ENCODE peak calls at places on chromosomes 4 and X, in five cellular contexts. F, S, M, Y and H are unnamed samples. For H3K36me3, the result is how much of the 10 kb centered on the place peaks cover.

GRCh38 chr4:135344492-135344891 is 1142.9 kb upstream of the PABPC4L start:
- DNase-seq in F (no peak), Y (no peak), M (no peak), S (no peak), H (no peak)

GRCh38 chr4:1813915-1814314 is 20.8 kb downstream of the FGFR3 start:
- DNase-seq in F (peak), Y (no peak), M (no peak), S (no peak), H (no peak)

GRCh38 chr4:172202480-172203076 is 389.4 kb downstream of the GALNTL6 start:
- DNase-seq in Y (no peak), M (no peak), F (peak), S (no peak), H (no peak)

GRCh38 chr4:30721353-30722091 is 1.4 kb downstream of the PCDH7 start:
- DNase-seq in Y (no peak), S (peak), M (peak), F (peak), H (peak)

GRCh38 chr4:118682928-118683327 is 2.3 kb upstream of the METTL14 start:
- DNase-seq in S (no peak), F (peak), M (no peak), Y (no peak), H (no peak)

GRCh38 chrX:53257166-53257565 is 24.2 kb downstream of the IQSEC2 start:
- DNase-seq in Y (no peak), F (no peak), M (no peak), S (no peak), H (no peak)

GRCh38 chr4:81504685-81505598 is 33.2 kb upstream of the RASGEF1B start:
- DNase-seq in M (peak), F (no peak), S (peak), Y (peak), H (peak)

GRCh38 chrX:15913161-15913560 is 58.5 kb upstream of the AP1S2 start:
- DNase-seq in S (no peak), F (peak), M (no peak), Y (no peak), H (no peak)

GRCh38 chrX:20971250-20971649 is 403.0 kb upstream of the CNKSR2 start:
- DNase-seq in F (no peak), S (no peak), Y (no peak), M (no peak), H (no peak)

GRCh38 chrX:53251307-53251706 is 26.3 kb upstream of the KDM5C start:
- DNase-seq in Y (no peak), M (no peak), F (no peak), S (no peak), H (no peak)

GRCh38 chr4:54152846-54153600 is 53.1 kb downstream of the GSX2 start:
- DNase-seq in M (no peak), Y (peak), S (no peak), F (no peak), H (no peak)

GRCh38 chr4:183722738-183723560 is 63.9 kb downstream of the TRAPPC11 start:
- DNase-seq in F (peak), Y (peak), S (peak), M (peak), H (peak)

GRCh38 chr4:3529363-3529762 is 2.9 kb downstream of the LRPAP1 start:
- DNase-seq in S (no peak), Y (no peak), F (no peak), M (peak), H (no peak)

GRCh38 chr4:2796261-2797187 is 3.6 kb downstream of the SH3BP2 start:
- DNase-seq in F (peak), Y (peak), S (peak), M (peak), H (peak)

GRCh38 chr4:3851881-3852280 is 85.7 kb downstream of the ADRA2C start:
- DNase-seq in Y (no peak), F (peak), S (no peak), M (no peak), H (no peak)

GRCh38 chrX:40108959-40109287 is 11.2 kb upstream of the BCOR start:
- DNase-seq in F (peak), M (peak), Y (no peak), S (peak), H (peak)

GRCh38 chrX:9352683-9353430 is 112.0 kb upstream of the TBL1X start:
- DNase-seq in F (no peak), S (no peak), M (no peak), Y (no peak), H (peak)

GRCh38 chr4:148951346-148951745 is 509.1 kb upstream of the NR3C2 start:
- DNase-seq in S (no peak), M (no peak), F (no peak), Y (no peak), H (no peak)

GRCh38 chr4:4856071-4857000 is 3.1 kb upstream of the MSX1 start:
- DNase-seq in F (peak), Y (no peak), S (no peak), M (peak), H (no peak)

GRCh38 chr4:1872918-1873269 is 1.7 kb downstream of the NSD2 start:
- DNase-seq in F (no peak), M (no peak), S (no peak), Y (no peak), H (no peak)

GRCh38 chr4:130210871-130211270 is 1114.9 kb downstream of the C4orf33 start:
- DNase-seq in F (no peak), M (no peak), Y (no peak), S (no peak), H (no peak)

GRCh38 chr4:6523251-6523650 is 50.8 kb upstream of the PPP2R2C start:
- DNase-seq in F (no peak), Y (no peak), S (no peak), M (no peak), H (no peak)

GRCh38 chrX:16771483-16772398 is 14.5 kb upstream of the TXLNG start:
- DNase-seq in S (no peak), F (peak), M (no peak), Y (no peak), H (peak)

GRCh38 chr4:127623755-127624087 is 9.0 kb upstream of the INTU start:
- DNase-seq in M (no peak), F (no peak), Y (no peak), S (no peak), H (no peak)

GRCh38 chrX:2732076-2732475 is 19.8 kb upstream of the XG start:
- DNase-seq in Y (no peak), F (no peak), M (no peak), S (no peak), H (no peak)

GRCh38 chr4:3318561-3319021 is 25.8 kb downstream of the RGS12 start:
- DNase-seq in Y (no peak), S (no peak), F (peak), M (peak), H (peak)

GRCh38 chr4:10461091-10461849 is 4.0 kb upstream of the ZNF518B start:
- DNase-seq in Y (no peak), F (peak), S (peak), M (peak), H (peak)

GRCh38 chrX:123834116-123834515 is 25.7 kb upstream of the XIAP start:
- DNase-seq in Y (no peak), F (no peak), S (no peak), M (no peak), H (no peak)

GRCh38 chr4:14386196-14386595 is 616.1 kb upstream of the CPEB2 start:
- DNase-seq in F (no peak), Y (no peak), S (no peak), M (no peak), H (no peak)

GRCh38 chr4:179585761-179586160 is 2143.5 kb upstream of the AGA start:
- DNase-seq in M (no peak), F (no peak), Y (no peak), S (no peak), H (no peak)

GRCh38 chr4:42501624-42502401 is 104.5 kb downstream of the SHISA3 start:
- DNase-seq in S (no peak), Y (no peak), M (no peak), F (no peak), H (no peak)

GRCh38 chr4:86557526-86557925 is 36.6 kb upstream of the PTPN13 start:
- DNase-seq in S (no peak), Y (no peak), M (no peak), F (no peak), H (no peak)

GRCh38 chr4:14225683-14226207 is 598.2 kb upstream of the BOD1L1 start:
- DNase-seq in Y (no peak), S (no peak), M (no peak), F (no peak), H (no peak)

GRCh38 chrX:40104649-40105015 is 6.9 kb upstream of the BCOR start:
- DNase-seq in S (peak), M (peak), Y (no peak), F (peak), H (peak)

GRCh38 chr4:99058228-99058627 is 30.4 kb downstream of the ADH5 start:
- DNase-seq in M (no peak), Y (no peak), S (no peak), F (no peak), H (no peak)

GRCh38 chr4:122679317-122679716 is 53.2 kb upstream of the BBS12 start:
- DNase-seq in Y (no peak), M (no peak), F (no peak), S (no peak), H (no peak)
- TF ChIP-seq CTCF in Y (no peak), M (no peak), F (no peak), S (no peak), H (no peak)

GRCh38 chrX:1487401-1487800 is 34.7 kb upstream of the ASMTL start:
- DNase-seq in S (no peak), M (no peak), Y (no peak), F (no peak), H (no peak)

GRCh38 chrX:1485033-1485432 is 32.3 kb upstream of the ASMTL start:
- DNase-seq in S (no peak), M (no peak), Y (peak), F (no peak), H (no peak)

GRCh38 chrX:1484638-1485019 is 31.9 kb upstream of the ASMTL start:
- DNase-seq in Y (peak), M (no peak), F (no peak), S (no peak), H (no peak)

GRCh38 chrX:1486749-1487361 is 34.1 kb upstream of the ASMTL start:
- DNase-seq in M (peak), S (peak), F (no peak), Y (no peak), H (no peak)

DNA sequence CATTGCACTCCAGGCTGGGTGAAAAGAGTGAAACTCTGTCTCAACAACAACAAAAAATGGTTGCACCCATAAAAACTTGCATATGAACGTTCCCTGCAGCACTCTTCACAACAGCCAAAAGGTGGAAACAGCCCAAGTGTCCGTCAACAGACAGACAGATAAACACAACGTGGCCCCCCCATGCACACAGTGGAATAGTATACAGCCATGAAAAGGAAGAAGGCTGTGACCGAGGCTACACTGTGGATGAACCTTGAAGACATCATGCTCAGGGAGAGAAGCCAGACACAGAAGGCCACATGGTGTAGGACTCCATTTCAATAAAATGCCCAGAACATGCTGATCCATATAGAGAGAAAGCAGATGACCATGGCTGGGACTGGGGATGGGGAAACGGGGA is 33.5 kb upstream of the ASMTL start:
- DNase-seq in M (no peak), Y (no peak), F (no peak), S (no peak), H (no peak)
- H3K36me3 ChIP-seq in M (under half), Y (under half), F (under half), S (under half), H (under half)

DNA sequence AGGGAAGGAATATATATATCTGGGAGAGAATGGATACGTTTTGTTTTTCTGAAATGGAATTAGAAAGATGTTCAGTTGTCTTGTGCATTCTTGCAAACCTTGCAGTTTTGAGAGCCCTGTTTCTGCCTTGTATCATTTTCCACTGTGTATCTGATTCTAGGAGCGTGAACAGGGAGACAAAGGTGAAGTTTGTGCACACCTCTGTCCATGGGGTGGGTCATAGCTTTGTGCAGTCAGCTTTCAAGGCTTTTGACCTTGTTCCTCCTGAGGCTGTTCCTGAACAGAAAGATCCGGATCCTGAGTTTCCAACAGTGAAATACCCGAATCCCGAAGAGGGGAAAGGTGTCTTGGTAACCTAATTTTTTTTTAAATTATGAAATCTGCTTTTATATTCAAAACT is 17.7 kb downstream of the PGM2 start:
- DNase-seq in S (no peak), F (no peak), M (no peak), Y (no peak), H (no peak)
- TF ChIP-seq CTCF in S (no peak), F (no peak), M (no peak), Y (no peak), H (no peak)

GRCh38 chr4:84718699-84719098 is 135.8 kb downstream of the CDS1 start:
- DNase-seq in Y (no peak), F (no peak), S (no peak), M (no peak), H (no peak)
- H3K36me3 ChIP-seq in Y (under half), F (under half), S (half or more), M (under half), H (under half)

DNA sequence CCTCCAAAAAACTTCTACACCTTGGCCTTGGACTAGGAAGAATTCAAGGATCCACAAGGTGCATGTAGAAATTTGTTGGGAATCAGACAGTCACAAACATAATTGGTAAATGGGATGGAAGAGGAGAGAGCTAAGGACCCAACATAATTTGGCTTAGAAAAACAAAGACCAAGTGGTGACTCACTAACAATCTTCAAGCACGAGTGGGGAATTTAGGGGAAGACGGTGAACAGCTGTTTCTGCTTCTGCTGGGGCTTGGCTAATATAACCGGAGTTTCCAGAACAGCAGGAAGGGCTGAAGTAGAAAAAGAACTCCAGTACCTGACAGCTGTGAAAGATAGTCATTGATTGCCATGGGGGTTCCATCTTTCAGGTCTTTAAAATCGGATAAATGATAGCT is 290.9 kb upstream of the LDB2 start:
- DNase-seq in Y (no peak), M (no peak), F (no peak), S (no peak), H (peak)
- TF ChIP-seq CTCF in Y (no peak), M (no peak), F (no peak), S (no peak), H (no peak)